ENCODE peak calls at places on chromosome 16, in five cellular contexts. One of them, this sample, is unnamed.
A peak's percentile ranks its signal among the peaks of the same experiment; 100 is the strongest.

GRCh38 chr16:22694887-22695382 is 119.0 kb upstream of the HS3ST2 start:
- DNase-seq in kidney epithelial cell: no peak
- DNase-seq in heart right ventricle: peak; percentile 44
- DNase-seq in uterus: peak; percentile 29
- DNase-seq in Caco-2: no peak
- DNase-seq in this sample: no peak

GRCh38 chr16:35011-35775 is 18.2 kb downstream of the POLR3K start:
- DNase-seq in kidney epithelial cell: no peak
- DNase-seq in Caco-2: no peak
- DNase-seq in heart right ventricle: no peak
- DNase-seq in uterus: no peak
- DNase-seq in this sample: no peak

GRCh38 chr16:6643083-6643686 is 689.5 kb upstream of the RBFOX1 start:
- DNase-seq in uterus: no peak
- DNase-seq in kidney epithelial cell: no peak
- DNase-seq in heart right ventricle: peak; percentile 27
- DNase-seq in Caco-2: peak; percentile 53
- DNase-seq in this sample: peak; percentile 50

GRCh38 chr16:56948234-56948633 is 13.5 kb upstream of the CETP start:
- DNase-seq in uterus: no peak
- DNase-seq in heart right ventricle: no peak
- DNase-seq in kidney epithelial cell: no peak
- DNase-seq in Caco-2: no peak
- DNase-seq in this sample: no peak

GRCh38 chr16:87241135-87241771 is 75.9 kb downstream of the C16orf95 start:
- DNase-seq in heart right ventricle: no peak
- DNase-seq in Caco-2: no peak
- DNase-seq in uterus: no peak
- DNase-seq in kidney epithelial cell: no peak
- DNase-seq in this sample: no peak

GRCh38 chr16:82684246-82684645 is 57.5 kb downstream of the CDH13 start:
- DNase-seq in heart right ventricle: no peak
- DNase-seq in Caco-2: no peak
- DNase-seq in uterus: no peak
- DNase-seq in kidney epithelial cell: peak; percentile 18
- DNase-seq in this sample: no peak

GRCh38 chr16:31404353-31405064 is 11.4 kb downstream of the ITGAD start:
- DNase-seq in heart right ventricle: no peak
- DNase-seq in uterus: no peak
- DNase-seq in Caco-2: no peak
- DNase-seq in kidney epithelial cell: no peak
- DNase-seq in this sample: no peak

GRCh38 chr16:19524866-19525723 is 1.4 kb downstream of the CCP110 start:
- DNase-seq in heart right ventricle: no peak
- DNase-seq in Caco-2: no peak
- DNase-seq in kidney epithelial cell: no peak
- DNase-seq in uterus: no peak
- DNase-seq in this sample: no peak

GRCh38 chr16:67652578-67653130 is 7.4 kb downstream of the ACD start:
- DNase-seq in heart right ventricle: no peak
- DNase-seq in uterus: peak; percentile 18
- DNase-seq in Caco-2: peak; percentile 80
- DNase-seq in kidney epithelial cell: no peak
- DNase-seq in this sample: no peak

GRCh38 chr16:85640254-85640558 is 27.1 kb downstream of the GSE1 start:
- DNase-seq in kidney epithelial cell: no peak
- DNase-seq in uterus: no peak
- DNase-seq in heart right ventricle: no peak
- DNase-seq in Caco-2: no peak
- DNase-seq in this sample: no peak

GRCh38 chr16:83300326-83300725 is 507.5 kb upstream of the HSBP1 start:
- DNase-seq in kidney epithelial cell: no peak
- DNase-seq in Caco-2: no peak
- DNase-seq in uterus: no peak
- DNase-seq in heart right ventricle: no peak
- DNase-seq in this sample: no peak

GRCh38 chr16:75254359-75254837 is 3.0 kb upstream of the BCAR1 start:
- DNase-seq in Caco-2: no peak
- DNase-seq in kidney epithelial cell: no peak
- DNase-seq in uterus: no peak
- DNase-seq in heart right ventricle: peak; percentile 24
- DNase-seq in this sample: no peak

GRCh38 chr16:54936979-54937672 is 6.5 kb downstream of the IRX5 start:
- DNase-seq in Caco-2: no peak
- DNase-seq in uterus: no peak
- DNase-seq in heart right ventricle: peak; percentile 38
- DNase-seq in kidney epithelial cell: no peak
- DNase-seq in this sample: no peak

GRCh38 chr16:3158498-3159314 is 23.9 kb downstream of the ZNF213 start:
- DNase-seq in uterus: peak; percentile 87
- DNase-seq in Caco-2: peak; percentile 92
- DNase-seq in kidney epithelial cell: peak; percentile 42
- DNase-seq in heart right ventricle: peak; percentile 88
- DNase-seq in this sample: peak; percentile 91

GRCh38 chr16:58717994-58718393 is 16.1 kb downstream of the GOT2 start:
- DNase-seq in uterus: no peak
- DNase-seq in heart right ventricle: no peak
- DNase-seq in kidney epithelial cell: no peak
- DNase-seq in Caco-2: no peak
- DNase-seq in this sample: no peak

GRCh38 chr16:59088401-59088800 is 354.3 kb upstream of the GOT2 start:
- DNase-seq in Caco-2: no peak
- DNase-seq in heart right ventricle: no peak
- DNase-seq in uterus: no peak
- DNase-seq in kidney epithelial cell: no peak
- DNase-seq in this sample: no peak

GRCh38 chr16:23682181-23682580 is 3.5 kb downstream of the PLK1 start:
- DNase-seq in Caco-2: no peak
- DNase-seq in uterus: no peak
- DNase-seq in heart right ventricle: no peak
- DNase-seq in kidney epithelial cell: no peak
- DNase-seq in this sample: no peak

GRCh38 chr16:13835935-13836334 is 84.0 kb upstream of the ERCC4 start:
- DNase-seq in heart right ventricle: no peak
- DNase-seq in Caco-2: no peak
- DNase-seq in kidney epithelial cell: no peak
- DNase-seq in uterus: no peak
- DNase-seq in this sample: no peak

GRCh38 chr16:17384473-17384872 is 86.3 kb downstream of the XYLT1 start:
- DNase-seq in heart right ventricle: no peak
- DNase-seq in Caco-2: no peak
- DNase-seq in kidney epithelial cell: no peak
- DNase-seq in uterus: no peak
- DNase-seq in this sample: no peak

GRCh38 chr16:82633964-82634600 is 7.3 kb downstream of the CDH13 start:
- DNase-seq in uterus: no peak
- DNase-seq in Caco-2: no peak
- DNase-seq in kidney epithelial cell: no peak
- DNase-seq in heart right ventricle: no peak
- DNase-seq in this sample: peak; percentile 66

GRCh38 chr16:23353440-23353839 is 51.3 kb downstream of the SCNN1B start:
- DNase-seq in Caco-2: no peak
- DNase-seq in uterus: no peak
- DNase-seq in kidney epithelial cell: no peak
- DNase-seq in heart right ventricle: no peak
- DNase-seq in this sample: no peak

GRCh38 chr16:8581923-8582580 is 8.3 kb downstream of the TMEM114 start:
- DNase-seq in uterus: no peak
- DNase-seq in heart right ventricle: no peak
- DNase-seq in kidney epithelial cell: peak; percentile 16
- DNase-seq in Caco-2: no peak
- DNase-seq in this sample: peak; percentile 82

GRCh38 chr16:24525970-24526559 is 13.3 kb upstream of the RBBP6 start:
- DNase-seq in Caco-2: peak; percentile 34
- DNase-seq in uterus: peak; percentile 28
- DNase-seq in heart right ventricle: no peak
- DNase-seq in kidney epithelial cell: no peak
- DNase-seq in this sample: no peak

GRCh38 chr16:75578725-75579124 is 12.5 kb downstream of the GABARAPL2 start:
- DNase-seq in heart right ventricle: no peak
- DNase-seq in Caco-2: no peak
- DNase-seq in kidney epithelial cell: no peak
- DNase-seq in uterus: no peak
- DNase-seq in this sample: no peak

GRCh38 chr16:84816485-84816884 is 3.3 kb upstream of the CRISPLD2 start:
- DNase-seq in uterus: no peak
- DNase-seq in kidney epithelial cell: no peak
- DNase-seq in heart right ventricle: no peak
- DNase-seq in Caco-2: no peak
- DNase-seq in this sample: no peak

GRCh38 chr16:30837904-30838303 is 50.9 kb upstream of the ZNF629 start:
- DNase-seq in kidney epithelial cell: no peak
- DNase-seq in heart right ventricle: no peak
- DNase-seq in uterus: no peak
- DNase-seq in Caco-2: no peak
- DNase-seq in this sample: no peak

GRCh38 chr16:88692861-88693260 is 6.6 kb upstream of the SNAI3 start:
- DNase-seq in kidney epithelial cell: no peak
- DNase-seq in Caco-2: no peak
- DNase-seq in uterus: no peak
- DNase-seq in heart right ventricle: no peak
- DNase-seq in this sample: no peak

GRCh38 chr16:1333854-1334719 is 642 bp downstream of the BAIAP3 start:
- DNase-seq in heart right ventricle: no peak
- DNase-seq in kidney epithelial cell: no peak
- DNase-seq in Caco-2: no peak
- DNase-seq in uterus: no peak
- DNase-seq in this sample: no peak

GRCh38 chr16:8775359-8775758 is 22.1 kb downstream of the TMEM186 start:
- DNase-seq in kidney epithelial cell: no peak
- DNase-seq in heart right ventricle: no peak
- DNase-seq in Caco-2: no peak
- DNase-seq in uterus: no peak
- DNase-seq in this sample: no peak

GRCh38 chr16:65663774-65664173 is 541.9 kb upstream of the CDH11 start:
- DNase-seq in kidney epithelial cell: no peak
- DNase-seq in uterus: no peak
- DNase-seq in Caco-2: no peak
- DNase-seq in heart right ventricle: no peak
- DNase-seq in this sample: no peak

GRCh38 chr16:54176376-54176901 is 110.1 kb downstream of the IRX3 start:
- DNase-seq in kidney epithelial cell: no peak
- DNase-seq in Caco-2: peak; percentile 87
- DNase-seq in heart right ventricle: no peak
- DNase-seq in uterus: no peak
- DNase-seq in this sample: no peak

GRCh38 chr16:27403601-27403992 is 1.6 kb downstream of the IL21R start:
- DNase-seq in Caco-2: no peak
- DNase-seq in uterus: no peak
- DNase-seq in heart right ventricle: no peak
- DNase-seq in kidney epithelial cell: no peak
- DNase-seq in this sample: no peak

GRCh38 chr16:27402569-27402963 is 592 bp downstream of the IL21R start:
- DNase-seq in heart right ventricle: no peak
- DNase-seq in kidney epithelial cell: no peak
- DNase-seq in uterus: no peak
- DNase-seq in Caco-2: no peak
- DNase-seq in this sample: no peak

GRCh38 chr16:27401768-27402568 is at the start of gene IL21R:
- DNase-seq in kidney epithelial cell: no peak
- DNase-seq in uterus: peak; percentile 25
- DNase-seq in Caco-2: no peak
- DNase-seq in heart right ventricle: peak; percentile 61
- DNase-seq in this sample: peak; percentile 85

GRCh38 chr16:27404163-27404823 is 2.3 kb downstream of the IL21R start:
- DNase-seq in heart right ventricle: no peak
- DNase-seq in uterus: no peak
- DNase-seq in kidney epithelial cell: no peak
- DNase-seq in Caco-2: no peak
- DNase-seq in this sample: no peak

GRCh38 chr16:27402964-27403600 is 1.1 kb downstream of the IL21R start:
- DNase-seq in heart right ventricle: no peak
- DNase-seq in uterus: no peak
- DNase-seq in Caco-2: no peak
- DNase-seq in kidney epithelial cell: no peak
- DNase-seq in this sample: no peak
- H3K4me3 ChIP-seq in heart right ventricle: no peak overlapping the region
- H3K4me3 ChIP-seq in uterus: no peak overlapping the region
- H3K4me3 ChIP-seq in Caco-2: no peak overlapping the region
- H3K4me3 ChIP-seq in kidney epithelial cell: no peak overlapping the region
- H3K4me3 ChIP-seq in this sample: no peak overlapping the region

GRCh38 chr16:10584956-10585561 is 4.7 kb upstream of the EMP2 start:
- DNase-seq in Caco-2: no peak
- DNase-seq in uterus: no peak
- DNase-seq in heart right ventricle: no peak
- DNase-seq in kidney epithelial cell: no peak
- DNase-seq in this sample: no peak
- H3K4me3 ChIP-seq in Caco-2: no peak overlapping the region
- H3K4me3 ChIP-seq in uterus: no peak overlapping the region
- H3K4me3 ChIP-seq in heart right ventricle: no peak overlapping the region
- H3K4me3 ChIP-seq in kidney epithelial cell: no peak overlapping the region
- H3K4me3 ChIP-seq in this sample: no peak overlapping the region

GRCh38 chr16:69132424-69133252 is at the start of the genes CHTF8 and UTP4:
- DNase-seq in Caco-2: peak; percentile 95
- DNase-seq in uterus: peak; percentile 84
- DNase-seq in heart right ventricle: peak; percentile 87
- DNase-seq in kidney epithelial cell: peak; percentile 29
- DNase-seq in this sample: peak; percentile 97

GRCh38 chr16:69131167-69131748 is 1.1 kb downstream of the CHTF8 start:
- DNase-seq in heart right ventricle: peak; percentile 35
- DNase-seq in Caco-2: peak; percentile 24
- DNase-seq in uterus: no peak
- DNase-seq in kidney epithelial cell: no peak
- DNase-seq in this sample: peak; percentile 6

GRCh38 chr16:69127966-69128510 is 4.3 kb downstream of the CHTF8 start:
- DNase-seq in uterus: no peak
- DNase-seq in Caco-2: no peak
- DNase-seq in kidney epithelial cell: no peak
- DNase-seq in heart right ventricle: no peak
- DNase-seq in this sample: peak; percentile 38

GRCh38 chr16:69131749-69132423 is 502 bp downstream of the CHTF8 start:
- DNase-seq in Caco-2: peak; percentile 93
- DNase-seq in heart right ventricle: peak; percentile 83
- DNase-seq in kidney epithelial cell: no peak
- DNase-seq in uterus: peak; percentile 79
- DNase-seq in this sample: peak; percentile 94

DNA sequence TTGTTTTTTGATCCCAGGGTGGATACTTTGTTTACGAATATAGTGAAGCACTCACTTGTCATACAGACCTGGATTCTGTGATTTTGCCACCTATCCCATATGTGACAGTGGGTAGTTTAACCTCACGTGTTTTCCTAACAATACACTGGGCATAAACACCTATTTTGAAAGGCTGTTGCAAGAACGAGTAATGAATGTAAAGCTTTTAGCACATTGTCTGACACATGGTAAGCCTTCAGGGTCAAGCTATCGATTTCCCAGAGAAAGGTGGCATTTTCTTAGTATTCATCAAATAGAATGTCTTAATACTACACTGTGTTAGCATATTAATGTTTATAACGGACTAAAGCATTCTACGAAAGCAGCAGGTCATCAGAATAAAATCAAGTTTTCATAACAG is 1.9 kb downstream of the CHTF8 start:
- DNase-seq in heart right ventricle: no peak
- DNase-seq in uterus: no peak
- DNase-seq in Caco-2: no peak
- DNase-seq in kidney epithelial cell: no peak
- DNase-seq in this sample: no peak
- H3K4me3 ChIP-seq in heart right ventricle: no peak overlapping the region
- H3K4me3 ChIP-seq in uterus: no peak overlapping the region
- H3K4me3 ChIP-seq in Caco-2: no peak overlapping the region
- H3K4me3 ChIP-seq in kidney epithelial cell: no peak overlapping the region
- H3K4me3 ChIP-seq in this sample: no peak overlapping the region

GRCh38 chr16:11356573-11357331 is 11.5 kb downstream of the RMI2 start:
- DNase-seq in Caco-2: peak; percentile 66
- DNase-seq in kidney epithelial cell: no peak
- DNase-seq in heart right ventricle: peak; percentile 62
- DNase-seq in uterus: peak; percentile 64
- DNase-seq in this sample: peak; percentile 81
- H3K4me3 ChIP-seq in Caco-2: no peak overlapping the region
- H3K4me3 ChIP-seq in kidney epithelial cell: no peak overlapping the region
- H3K4me3 ChIP-seq in heart right ventricle: no peak overlapping the region
- H3K4me3 ChIP-seq in uterus: no peak overlapping the region
- H3K4me3 ChIP-seq in this sample: no peak overlapping the region